ENCODE peak calls at places on chromosome 11, in five cellular contexts. P is AG04450, O is breast epithelium, D is astrocyte of the spinal cord, S is AG04449. A is an unnamed sample.

GRCh38 chr11:5690736-5691135 is 1.1 kb downstream of the TRIM22 start:
- DNase-seq in O (no peak), S (no peak), D (peak), P (no peak), A (no peak)

GRCh38 chr11:126158054-126158791 is 53.2 kb downstream of the RPUSD4 start:
- DNase-seq in O (no peak), D (no peak), P (no peak), S (no peak), A (no peak)

GRCh38 chr11:2574553-2575535 is 125.0 kb downstream of the KCNQ1OT1 start:
- DNase-seq in O (peak), P (no peak), S (no peak), D (no peak), A (no peak)

GRCh38 chr11:32033491-32033890 is 57.4 kb upstream of the RCN1 start:
- DNase-seq in O (no peak), D (no peak), P (no peak), S (no peak), A (no peak)

GRCh38 chr11:44899959-44900358 is 50.7 kb downstream of the TP53I11 start:
- DNase-seq in O (no peak), P (peak), S (no peak), D (peak), A (peak)

GRCh38 chr11:108819957-108820356 is 155.1 kb downstream of the DDX10 start:
- DNase-seq in P (no peak), O (no peak), S (no peak), D (no peak), A (no peak)

GRCh38 chr11:72231396-72232259 is 7.1 kb downstream of the INPPL1 start:
- DNase-seq in O (no peak), D (no peak), P (no peak), S (no peak), A (no peak)

GRCh38 chr11:113182288-113182687 is 132.1 kb upstream of the TTC12 start:
- DNase-seq in P (no peak), D (no peak), S (no peak), O (no peak), A (no peak)

GRCh38 chr11:61797263-61797944 is 4.7 kb downstream of the FEN1 start:
- DNase-seq in D (peak), S (no peak), P (peak), O (peak), A (peak)

GRCh38 chr11:91396243-91397133 is 828.1 kb upstream of the FAT3 start:
- DNase-seq in O (no peak), S (no peak), P (no peak), D (peak), A (no peak)

GRCh38 chr11:2367266-2368160 is 9.6 kb upstream of the CD81 start:
- DNase-seq in D (no peak), O (no peak), P (no peak), S (no peak), A (no peak)

GRCh38 chr11:103091441-103091809 is 535 bp downstream of the DCUN1D5 start:
- DNase-seq in S (no peak), D (peak), O (no peak), P (no peak), A (no peak)

GRCh38 chr11:80668039-80668438 is 1227.2 kb upstream of the TENM4 start:
- DNase-seq in D (no peak), O (no peak), S (no peak), P (no peak), A (no peak)

GRCh38 chr11:19511066-19511412 is 201.6 kb upstream of the NAV2 start:
- DNase-seq in S (no peak), O (no peak), P (no peak), D (no peak), A (no peak)

GRCh38 chr11:113006916-113007445 is 45.8 kb downstream of the NCAM1 start:
- DNase-seq in D (no peak), O (no peak), P (no peak), S (no peak), A (no peak)

GRCh38 chr11:95592455-95592854 is 197.1 kb downstream of the FAM76B start:
- DNase-seq in P (no peak), O (no peak), D (peak), S (no peak), A (no peak)

GRCh38 chr11:101166038-101166437 is 36.4 kb upstream of the PGR start:
- DNase-seq in O (no peak), D (no peak), P (no peak), S (no peak), A (no peak)

GRCh38 chr11:111019931-111020381 is 225.6 kb upstream of the POU2AF2 start:
- DNase-seq in P (no peak), S (no peak), D (peak), O (no peak), A (no peak)

GRCh38 chr11:8794677-8795103 is 112.1 kb downstream of the RPL27A start:
- DNase-seq in S (no peak), P (no peak), O (no peak), D (no peak), A (no peak)
- TF ChIP-seq CTCF in S (no peak), P (peak), O (no peak), D (peak), A (peak)

GRCh38 chr11:88508808-88509581 is 171.5 kb upstream of the CTSC start:
- DNase-seq in S (no peak), P (no peak), D (no peak), O (no peak), A (no peak)
- H3K4me3 ChIP-seq in S (peak), P (no peak), D (peak), O (peak), A (peak)

GRCh38 chr11:78211565-78211964 is 22.8 kb downstream of the USP35 start:
- DNase-seq in D (no peak), S (no peak), P (no peak), O (no peak), A (no peak)

GRCh38 chr11:78214331-78215194 is 25.8 kb downstream of the USP35 start:
- DNase-seq in S (no peak), P (no peak), D (no peak), O (peak), A (no peak)

GRCh38 chr11:78216021-78216420 is 27.3 kb downstream of the USP35 start:
- DNase-seq in O (peak), D (no peak), S (no peak), P (no peak), A (no peak)

GRCh38 chr11:78212586-78213371 is 24.1 kb downstream of the USP35 start:
- DNase-seq in P (no peak), O (peak), D (peak), S (peak), A (no peak)

DNA sequence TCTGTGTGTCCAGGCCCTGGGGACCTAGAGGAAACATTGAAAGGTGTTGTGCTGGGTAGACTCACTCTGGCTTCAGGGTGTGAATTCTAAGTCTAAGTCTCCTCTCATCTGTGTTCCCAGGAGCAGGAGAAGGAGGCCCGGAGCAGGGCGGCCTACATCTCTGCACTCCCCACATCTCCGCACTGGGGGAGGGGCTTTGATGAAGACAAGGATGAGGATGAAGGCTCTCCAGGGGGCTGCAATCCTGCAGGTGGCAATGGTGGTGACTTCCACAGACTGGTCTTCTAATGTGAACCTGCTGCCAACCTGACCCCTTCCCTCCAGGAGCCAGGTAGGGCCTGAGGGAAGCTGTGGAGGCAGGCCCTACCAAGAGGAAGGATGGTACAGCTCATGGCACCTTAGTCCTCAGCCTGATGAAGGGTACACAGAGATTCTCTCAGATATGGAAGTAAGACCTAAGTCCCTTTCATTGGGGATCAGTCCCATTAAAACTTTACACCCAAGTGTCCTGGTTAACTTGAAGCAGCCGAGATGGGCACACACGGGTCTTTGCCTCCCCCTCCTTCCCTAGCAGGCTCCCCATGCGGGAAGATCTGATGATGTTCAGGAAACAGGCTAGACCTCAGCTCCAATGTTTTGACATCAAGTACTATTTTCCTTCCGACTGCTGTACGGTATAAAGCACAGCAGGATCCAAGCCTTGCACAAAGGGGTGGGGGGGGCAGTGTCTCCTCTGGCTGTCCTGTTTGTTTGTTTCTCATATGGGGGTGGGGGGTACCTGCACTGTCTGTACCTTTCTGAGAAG is 25.0 kb downstream of the USP35 start:
- DNase-seq in P (no peak), D (peak), S (no peak), O (peak), A (no peak)
- TF ChIP-seq CTCF in P (no peak), D (no peak), S (no peak), O (no peak), A (no peak)

DNA sequence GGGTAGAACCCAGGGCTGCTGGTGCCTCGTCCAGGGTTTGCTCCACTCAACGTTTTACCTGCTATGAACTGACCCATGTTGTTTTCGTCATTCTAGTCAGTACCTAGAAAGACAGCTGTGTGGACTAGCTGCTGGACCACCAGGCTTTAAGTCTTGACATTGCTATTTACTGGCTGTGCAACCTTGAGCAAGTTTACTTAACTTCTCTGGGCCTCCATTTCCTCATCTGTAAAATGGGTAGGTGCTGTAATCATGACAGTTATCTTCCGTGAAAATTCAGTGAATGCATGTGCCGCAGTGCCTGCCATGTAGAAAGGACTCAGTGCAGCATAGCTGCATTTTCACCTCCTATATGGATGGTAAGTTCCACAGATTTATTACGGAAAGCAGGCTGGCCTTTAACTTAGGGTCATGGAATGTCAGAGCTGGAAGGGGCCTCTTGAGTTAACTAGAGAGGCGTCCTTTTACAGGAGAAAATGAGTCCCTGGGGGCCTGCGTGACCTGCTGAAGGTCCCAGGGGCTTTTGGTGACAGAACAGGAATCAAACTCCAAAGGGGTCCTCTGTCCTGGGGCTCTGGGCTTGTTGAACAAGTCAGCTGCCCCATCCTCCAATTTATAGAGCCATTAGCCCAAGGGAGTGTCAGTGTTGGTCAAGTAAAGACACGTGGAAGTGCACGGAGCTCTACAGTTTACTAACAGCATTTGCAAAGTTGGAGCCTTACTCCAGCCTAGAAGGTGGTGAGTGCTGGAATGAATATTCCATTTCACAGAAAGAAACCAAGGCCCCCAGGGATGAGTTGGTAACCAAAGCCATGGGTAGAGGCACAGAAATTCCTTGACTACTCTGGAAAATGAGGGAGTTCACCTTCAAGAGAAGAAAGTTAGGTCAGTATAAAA is 12.0 kb upstream of the MALAT1 start:
- DNase-seq in D (no peak), P (no peak), S (no peak), O (no peak), A (no peak)
- H3K4me3 ChIP-seq in D (no peak), P (peak), S (no peak), O (no peak), A (peak)

DNA sequence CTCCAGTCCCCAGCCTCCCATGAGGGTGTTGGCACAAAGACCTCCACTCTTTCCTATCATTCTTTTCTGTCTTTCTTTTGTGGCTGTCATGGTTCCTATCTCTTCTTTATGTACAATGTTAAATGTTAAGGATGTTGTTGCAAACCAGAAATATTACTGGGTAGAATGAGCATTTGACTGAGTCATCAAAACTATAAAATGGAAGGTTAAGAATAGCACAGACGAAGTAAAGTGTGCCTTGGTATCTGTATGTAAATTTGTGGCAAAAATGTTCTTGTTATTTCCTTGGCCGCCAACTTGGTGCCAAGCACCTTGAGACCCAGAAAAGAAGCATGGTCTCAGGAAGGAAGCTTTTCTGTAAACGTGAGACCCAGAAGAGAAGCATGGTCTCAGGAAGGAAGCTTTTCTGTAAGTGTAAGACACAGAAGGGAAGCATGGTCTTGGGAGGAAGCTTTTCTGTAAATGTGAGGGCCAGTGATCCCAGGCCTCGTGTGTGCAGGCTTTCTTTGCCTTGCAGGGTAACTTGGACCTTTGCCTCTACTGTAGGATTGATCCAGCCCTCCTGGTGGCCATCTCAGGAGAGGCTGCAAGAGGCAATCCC is 6.7 kb upstream of the PKP3 start:
- DNase-seq in S (no peak), D (no peak), O (no peak), P (no peak), A (no peak)
- TF ChIP-seq CTCF in S (peak), D (no peak), O (no peak), P (peak), A (no peak)